ENCODE peak calls at places on chromosomes 12 and 14, in nine cellular contexts. Y is A549, J is tibial artery, U is astrocyte of the spinal cord, D is Caco-2, Z is aorta, H is mesenchymal stem cell, O is NT2/D1, E is astrocyte. W is an unnamed sample.

GRCh38 chr12:31962076-31962475 is 2.9 kb downstream of the RESF1 start:
- DNase-seq in J (no peak), E (no peak), U (no peak), D (peak), H (no peak), Z (no peak), O (no peak), Y (no peak), W (no peak)

GRCh38 chr12:55700255-55701018 is 7.3 kb downstream of the ITGA7 start:
- DNase-seq in E (no peak), O (no peak), Z (peak), U (no peak), J (no peak), D (no peak), Y (no peak), H (no peak), W (no peak)

GRCh38 chr12:25387136-25388050 is 136.7 kb upstream of the KRAS start:
- DNase-seq in Z (peak), Y (peak), U (peak), J (peak), D (peak), E (peak), O (peak), H (peak), W (peak)

GRCh38 chr14:93239869-93240677 is 33.0 kb downstream of the UBR7 start:
- DNase-seq in D (peak), J (no peak), H (peak), Z (no peak), O (no peak), U (peak), E (peak), Y (peak), W (peak)

GRCh38 chr12:120468271-120468845 is 1.2 kb downstream of the SRSF9 start:
- DNase-seq in E (peak), J (peak), U (peak), D (peak), Z (peak), Y (peak), H (peak), O (no peak), W (no peak)

GRCh38 chr12:52121848-52122838 is 42.6 kb downstream of the SMIM41 start:
- DNase-seq in H (peak), E (no peak), Z (peak), J (no peak), Y (peak), U (peak), D (peak), O (no peak), W (no peak)

GRCh38 chr14:82621881-82622450 is 1088.3 kb upstream of the SEL1L start:
- DNase-seq in D (peak), O (no peak), U (no peak), H (no peak), J (no peak), Y (no peak), Z (no peak), E (no peak), W (no peak)

GRCh38 chr14:103372552-103373304 is 12.5 kb upstream of the MARK3 start:
- DNase-seq in U (peak), D (no peak), E (peak), Y (peak), J (no peak), Z (peak), H (peak), O (no peak), W (peak)

GRCh38 chr12:121812320-121812871 is 8.6 kb downstream of the SETD1B start:
- DNase-seq in U (peak), Z (peak), O (no peak), Y (peak), D (peak), H (peak), J (no peak), E (peak), W (no peak)

GRCh38 chr14:52012635-52013034 is 23.3 kb downstream of the RTRAF start:
- DNase-seq in Z (no peak), E (no peak), Y (no peak), O (no peak), U (peak), J (peak), H (peak), D (peak), W (no peak)

GRCh38 chr14:101373690-101374295 is 187.5 kb upstream of the DIO3 start:
- DNase-seq in E (no peak), H (no peak), J (no peak), Z (no peak), U (no peak), Y (no peak), D (no peak), O (no peak), W (no peak)

GRCh38 chr12:45732250-45732649 is 2.7 kb downstream of the ARID2 start:
- DNase-seq in J (no peak), Z (no peak), Y (no peak), E (peak), H (no peak), D (no peak), U (peak), O (no peak), W (no peak)

GRCh38 chr14:64806202-64806861 is 73.4 kb downstream of the SPTB start:
- DNase-seq in Y (peak), D (no peak), E (peak), Z (peak), H (peak), U (peak), O (no peak), J (no peak), W (peak)

GRCh38 chr12:66011731-66012130 is 118.8 kb downstream of the LLPH start:
- DNase-seq in E (peak), H (no peak), U (peak), D (no peak), Y (no peak), Z (no peak), J (no peak), O (no peak), W (no peak)

GRCh38 chr12:100401660-100402059 is 44.8 kb downstream of the SLC17A8 start:
- DNase-seq in O (no peak), E (peak), Y (peak), H (peak), J (no peak), D (no peak), U (peak), Z (no peak), W (no peak)

GRCh38 chr12:76946451-76946850 is 67.6 kb upstream of the CSRP2 start:
- DNase-seq in H (no peak), E (peak), U (no peak), Z (no peak), O (no peak), Y (no peak), D (no peak), J (no peak), W (no peak)

GRCh38 chr14:50225067-50225973 is 6.1 kb downstream of the SOS2 start:
- DNase-seq in D (no peak), H (peak), Y (no peak), E (peak), Z (no peak), U (peak), J (no peak), O (no peak), W (no peak)

GRCh38 chr14:51884086-51884927 is 23.9 kb downstream of the GNG2 start:
- DNase-seq in D (no peak), E (peak), Y (no peak), Z (no peak), O (no peak), J (no peak), H (peak), U (peak), W (no peak)

GRCh38 chr14:67515386-67516079 is 17.6 kb upstream of the PLEKHH1 start:
- DNase-seq in Z (peak), H (no peak), D (peak), J (no peak), E (no peak), O (no peak), U (no peak), Y (peak), W (no peak)

GRCh38 chr12:53060064-53060720 is 10.3 kb downstream of the TNS2 start:
- DNase-seq in H (no peak), U (no peak), J (no peak), O (no peak), Z (no peak), Y (no peak), D (no peak), E (no peak), W (no peak)

GRCh38 chr14:89435527-89436273 is 18.7 kb upstream of the FOXN3 start:
- DNase-seq in D (no peak), Y (no peak), Z (no peak), O (no peak), U (peak), E (peak), H (no peak), J (no peak), W (no peak)

GRCh38 chr12:124953689-124954405 is 35.1 kb downstream of the DHX37 start:
- DNase-seq in J (no peak), Z (no peak), E (no peak), H (no peak), D (no peak), Y (no peak), O (no peak), U (no peak), W (no peak)

GRCh38 chr14:21941885-21942284 is 268.3 kb upstream of the OR4E1 start:
- DNase-seq in E (no peak), U (no peak), D (no peak), Z (no peak), H (no peak), J (no peak), O (no peak), Y (no peak), W (no peak)

GRCh38 chr14:63357841-63358240 is 39.1 kb upstream of the GPHB5 start:
- DNase-seq in O (no peak), Y (no peak), U (no peak), J (no peak), D (no peak), Z (no peak), H (no peak), E (no peak), W (no peak)

GRCh38 chr12:46357438-46358324 is 14.9 kb downstream of the SLC38A2 start:
- DNase-seq in U (peak), J (no peak), Z (no peak), E (peak), D (no peak), H (peak), Y (no peak), O (no peak), W (no peak)

GRCh38 chr14:68970096-68970612 is 8.9 kb downstream of the ACTN1 start:
- DNase-seq in Z (no peak), J (peak), Y (no peak), O (no peak), E (no peak), H (no peak), U (peak), D (peak), W (no peak)

GRCh38 chr12:116784238-116784612 is 46.1 kb downstream of the RNFT2 start:
- DNase-seq in U (no peak), Z (no peak), J (no peak), Y (peak), D (peak), E (no peak), H (no peak), O (no peak), W (no peak)

GRCh38 chr14:65637780-65638179 is 225.2 kb downstream of the FUT8 start:
- DNase-seq in Z (no peak), O (no peak), U (peak), J (no peak), H (no peak), Y (no peak), E (peak), D (no peak), W (no peak)

DNA sequence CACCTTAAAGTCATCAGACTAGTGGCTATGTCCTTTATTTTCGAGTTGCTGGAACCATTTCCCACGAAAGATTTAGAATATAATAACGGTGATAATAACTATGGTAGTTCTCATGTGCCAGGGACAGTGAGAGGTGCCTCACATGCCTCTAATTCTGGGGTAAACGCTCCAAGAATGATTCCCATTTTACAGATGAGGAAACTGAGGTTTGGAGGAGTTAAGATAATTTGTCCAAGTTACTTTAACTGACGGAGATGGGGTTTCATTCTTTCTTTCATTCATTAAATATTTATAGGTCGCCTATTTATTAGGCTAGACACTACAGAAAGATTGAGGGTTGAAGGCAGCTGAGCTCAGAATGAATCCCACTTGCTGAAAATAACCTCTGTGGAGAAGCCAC is 30.7 kb upstream of the FOS start:
- DNase-seq in H (no peak), D (no peak), U (no peak), E (no peak), Z (no peak), J (no peak), Y (no peak), O (no peak), W (no peak)
- H3K4me3 ChIP-seq in H (no peak), D (no peak), U (no peak), E (no peak), Z (no peak), J (no peak), Y (no peak), O (no peak), W (no peak)

DNA sequence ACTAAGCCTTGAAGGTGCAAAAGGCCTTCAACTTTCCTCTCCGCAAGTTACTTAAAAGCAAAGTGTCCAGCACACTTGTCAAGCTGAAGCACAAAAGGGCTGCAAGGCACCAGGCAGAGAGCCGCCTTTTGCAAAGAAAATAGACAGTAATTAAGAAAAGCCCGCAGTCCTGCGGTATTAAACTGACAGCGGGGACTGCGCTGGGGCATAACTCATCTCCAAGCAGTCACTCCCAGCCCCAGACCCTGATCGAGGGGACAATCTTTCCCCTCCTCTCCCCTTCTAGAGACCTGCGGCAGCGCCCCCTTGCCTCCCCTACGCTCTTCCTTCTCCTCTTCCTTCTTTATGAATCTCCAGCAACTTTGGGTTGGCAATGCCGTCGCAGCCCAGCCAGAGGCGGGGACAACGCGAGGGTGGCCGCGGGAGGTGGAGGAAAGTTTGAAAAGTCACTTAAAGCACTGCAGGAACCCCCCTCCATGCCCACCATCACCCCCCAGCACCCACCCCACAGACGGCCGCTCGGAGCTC is 200.9 kb upstream of the CAND1 start:
- DNase-seq in E (no peak), H (peak), U (no peak), J (no peak), Y (no peak), O (no peak), D (no peak), Z (no peak), W (no peak)
- H3K4me3 ChIP-seq in E (peak), H (peak), U (peak), J (peak), Y (peak), O (peak), D (peak), Z (peak), W (peak)

GRCh38 chr12:92987362-92987761 is 58.3 kb upstream of the EEA1 start:
- DNase-seq in D (peak), J (no peak), O (peak), E (peak), Z (no peak), H (peak), Y (peak), U (peak), W (peak)
- H3K4me3 ChIP-seq in D (no peak), J (no peak), O (no peak), E (no peak), Z (no peak), H (no peak), Y (no peak), U (no peak), W (no peak)

GRCh38 chr12:2354151-2354991 is 301.6 kb downstream of the CACNA1C start:
- DNase-seq in D (no peak), E (peak), Y (no peak), J (peak), H (no peak), O (no peak), U (no peak), Z (no peak), W (no peak)
- H3K4me3 ChIP-seq in D (no peak), E (no peak), Y (no peak), J (no peak), H (no peak), O (no peak), U (no peak), Z (no peak), W (no peak)